ENCODE peak calls at places on chromosome 1, in six cellular contexts. V is heart right ventricle, Y is H9, T is A549, P is OCI-LY7, D is adrenal gland. J is an unnamed sample. For H3K4me1, the result is how much of the 10 kb centered on the place peaks cover.

GRCh38 chr1:30362603-30362990 is 360.8 kb downstream of the MATN1 start:
- DNase-seq in V (no peak), P (no peak), D (no peak), Y (peak), T (no peak), J (no peak)

GRCh38 chr1:66182551-66183178 is 351.3 kb upstream of the SGIP1 start:
- DNase-seq in D (peak), T (peak), P (no peak), V (no peak), Y (no peak), J (no peak)

GRCh38 chr1:209218113-209218512 is 365.4 kb upstream of the CAMK1G start:
- DNase-seq in V (no peak), P (no peak), D (no peak), Y (no peak), T (no peak), J (no peak)

GRCh38 chr1:176656257-176656995 is 193.5 kb downstream of the PAPPA2 start:
- DNase-seq in Y (no peak), D (peak), V (peak), T (no peak), P (no peak), J (peak)

GRCh38 chr1:151606867-151607266 is 5.0 kb upstream of the SNX27 start:
- DNase-seq in P (no peak), T (no peak), Y (no peak), V (no peak), D (no peak), J (no peak)

GRCh38 chr1:33410091-33410701 is 20.7 kb downstream of the PHC2 start:
- DNase-seq in V (no peak), Y (no peak), D (no peak), P (no peak), T (no peak), J (peak)

GRCh38 chr1:17272641-17273040 is 23.7 kb downstream of the PADI3 start:
- DNase-seq in Y (no peak), P (no peak), D (no peak), V (no peak), T (no peak), J (no peak)

GRCh38 chr1:162753998-162754585 is 36.4 kb upstream of the HSD17B7 start:
- DNase-seq in T (no peak), D (no peak), V (no peak), P (no peak), Y (no peak), J (no peak)

GRCh38 chr1:147270721-147271120 is 28.2 kb downstream of the CHD1L start:
- DNase-seq in V (no peak), T (no peak), Y (no peak), P (no peak), D (no peak), J (no peak)

GRCh38 chr1:27574001-27574781 is 29.8 kb downstream of the AHDC1 start:
- DNase-seq in T (no peak), D (peak), V (no peak), Y (no peak), P (no peak), J (no peak)

GRCh38 chr1:185284106-185284505 is 32.9 kb downstream of the IVNS1ABP start:
- DNase-seq in Y (no peak), V (no peak), P (no peak), T (no peak), D (no peak), J (no peak)

GRCh38 chr1:37999434-38000232 is 5.7 kb downstream of the FHL3 start:
- DNase-seq in P (no peak), D (peak), Y (peak), V (peak), T (peak), J (no peak)

GRCh38 chr1:145999321-146000024 is 3.1 kb upstream of the TXNIP start:
- DNase-seq in V (no peak), Y (no peak), D (peak), P (peak), T (no peak), J (no peak)

GRCh38 chr1:154407866-154408777 is 3.0 kb downstream of the IL6R start:
- DNase-seq in T (no peak), P (peak), D (peak), V (no peak), Y (no peak), J (no peak)

GRCh38 chr1:21879928-21880618 is 57.0 kb downstream of the HSPG2 start:
- DNase-seq in V (no peak), D (no peak), T (no peak), P (no peak), Y (no peak), J (no peak)

GRCh38 chr1:14724234-14724633 is 125.7 kb downstream of the KAZN start:
- DNase-seq in V (no peak), Y (no peak), P (no peak), T (no peak), D (no peak), J (no peak)

GRCh38 chr1:15953791-15954201 is 22.1 kb downstream of the ZBTB17 start:
- DNase-seq in V (no peak), P (no peak), T (no peak), Y (no peak), D (no peak), J (no peak)

GRCh38 chr1:207798847-207799246 is 47.0 kb downstream of the CD46 start:
- DNase-seq in D (no peak), V (no peak), T (no peak), Y (no peak), P (no peak), J (no peak)

GRCh38 chr1:210123924-210124589 is 108.5 kb upstream of the SERTAD4 start:
- DNase-seq in Y (no peak), P (no peak), V (no peak), T (peak), D (no peak), J (no peak)

GRCh38 chr1:235304549-235305451 is 23.2 kb downstream of the ARID4B start:
- DNase-seq in D (no peak), V (no peak), Y (no peak), P (no peak), T (no peak), J (no peak)

GRCh38 chr1:53091841-53092645 is 30.0 kb downstream of the PODN start:
- DNase-seq in T (no peak), D (peak), Y (no peak), P (no peak), V (peak), J (no peak)

GRCh38 chr1:231951399-231951798 is 324.8 kb downstream of the DISC1 start:
- DNase-seq in V (no peak), Y (no peak), P (no peak), T (no peak), D (no peak), J (no peak)

GRCh38 chr1:26539722-26540121 is 10.2 kb downstream of the RPS6KA1 start:
- DNase-seq in P (no peak), V (no peak), Y (peak), D (no peak), T (no peak), J (no peak)

GRCh38 chr1:4653796-4654715 is at the start of gene AJAP1:
- DNase-seq in D (no peak), T (no peak), P (no peak), V (no peak), Y (peak), J (no peak)

GRCh38 chr1:164586619-164587018 is 27.6 kb downstream of the PBX1 start:
- DNase-seq in T (no peak), V (no peak), P (no peak), D (no peak), Y (no peak), J (no peak)
- H3K4me1 ChIP-seq in T (half or more), V (under half), P (under half), D (half or more), Y (under half), J (under half)

GRCh38 chr1:211534545-211535291 is 42.8 kb upstream of the RD3 start:
- DNase-seq in D (no peak), V (no peak), P (no peak), Y (no peak), T (no peak), J (no peak)
- TF ChIP-seq CTCF in D (no peak), V (no peak), P (no peak), Y (no peak), T (no peak), J (no peak)

GRCh38 chr1:109620396-109620817 is 770 bp downstream of the AMPD2 start:
- DNase-seq in P (no peak), Y (peak), V (peak), T (peak), D (peak), J (no peak)
- H3K4me1 ChIP-seq in P (half or more), Y (under half), V (under half), T (under half), D (under half), J (under half)

GRCh38 chr1:11719313-11720032 is 16.5 kb upstream of the AGTRAP start:
- DNase-seq in P (peak), V (peak), Y (peak), D (peak), T (peak), J (peak)
- TF ChIP-seq CTCF in P (peak), V (peak), Y (peak), D (peak), T (peak), J (peak)

GRCh38 chr1:93963585-93963984 is 54.4 kb upstream of the GCLM start:
- DNase-seq in D (no peak), Y (no peak), V (no peak), P (no peak), T (peak), J (no peak)

GRCh38 chr1:93965888-93966287 is 56.7 kb upstream of the GCLM start:
- DNase-seq in V (no peak), T (no peak), P (no peak), Y (no peak), D (no peak), J (no peak)

GRCh38 chr1:93964777-93965200 is 55.6 kb upstream of the GCLM start:
- DNase-seq in P (no peak), D (no peak), V (no peak), Y (no peak), T (peak), J (no peak)

GRCh38 chr1:93964096-93964776 is 55.0 kb upstream of the GCLM start:
- DNase-seq in Y (no peak), T (no peak), D (no peak), V (no peak), P (no peak), J (no peak)

DNA sequence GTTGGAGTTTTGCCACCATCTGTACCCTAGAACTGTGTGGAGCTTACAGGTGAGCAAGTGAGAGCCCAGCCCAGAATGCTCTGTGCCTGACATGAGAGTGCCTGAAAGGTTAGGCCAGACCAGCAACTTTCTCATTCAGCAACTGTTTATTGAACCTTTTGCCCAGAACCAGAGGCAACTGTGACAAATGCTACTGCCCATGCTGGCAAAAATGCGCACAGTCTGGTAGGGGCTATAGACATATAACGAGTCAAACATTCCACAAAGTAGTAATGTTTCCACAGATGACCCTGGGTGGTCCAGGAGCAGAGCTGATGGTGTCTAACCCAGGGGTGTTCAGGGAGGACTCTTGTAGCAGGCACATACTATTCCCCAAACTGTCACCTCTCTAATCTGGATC is 56.0 kb upstream of the GCLM start:
- DNase-seq in D (no peak), P (no peak), T (no peak), Y (no peak), V (no peak), J (no peak)
- H3K4me1 ChIP-seq in D (under half), P (under half), T (half or more), Y (under half), V (under half), J (under half)

DNA sequence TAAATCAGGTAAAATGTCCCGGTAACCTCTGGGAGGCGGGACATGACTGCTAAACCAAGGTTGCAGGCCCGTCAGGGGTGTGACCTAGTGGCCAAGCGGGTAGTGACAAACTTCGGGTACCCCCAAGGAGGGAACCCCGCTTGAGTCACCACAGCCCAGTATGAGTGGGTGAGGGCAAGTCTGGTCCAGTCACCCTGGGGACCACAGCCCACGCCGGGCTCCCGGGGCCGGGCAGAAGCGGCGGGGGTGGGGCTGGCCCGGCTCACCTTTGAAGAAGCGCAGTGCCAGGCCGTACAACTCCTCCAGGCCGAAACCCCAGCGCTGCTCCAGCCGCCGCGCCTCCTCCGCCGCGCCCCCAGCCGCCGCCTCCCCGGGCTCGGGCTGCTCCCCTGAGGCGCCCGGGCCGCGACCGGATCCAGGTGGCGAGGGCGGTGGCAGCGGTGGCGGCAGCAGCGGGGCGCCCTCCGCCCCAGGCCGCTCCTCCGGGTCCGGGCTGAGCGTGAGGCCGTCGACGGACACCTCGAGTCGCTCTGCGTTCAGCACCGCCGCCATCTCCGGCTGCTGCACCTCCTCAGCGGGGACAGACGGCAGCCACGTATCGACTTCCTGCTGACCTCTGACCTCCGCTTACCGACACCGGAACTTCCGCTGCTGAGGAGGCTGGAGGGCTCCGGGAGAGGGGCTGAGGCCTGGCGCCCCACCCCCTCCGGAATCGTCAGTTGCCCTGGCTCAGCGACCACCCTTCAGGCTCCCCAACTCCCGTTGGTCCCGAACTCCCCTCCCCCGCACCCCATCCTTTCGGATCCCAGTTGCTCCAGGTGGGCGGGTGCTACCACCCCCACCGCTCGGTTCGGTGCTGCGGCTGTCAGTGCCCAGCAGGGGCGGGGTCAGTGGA is at the start of gene ACBD3:
- DNase-seq in Y (peak), D (peak), P (peak), V (peak), T (peak), J (peak)
- TF ChIP-seq CTCF in Y (no peak), D (peak), P (peak), V (peak), T (no peak), J (no peak)